ENCODE peak calls at places on chromosomes 6 and 20, in six cellular contexts. Q is foreskin fibroblast, R is GM10248, V is astrocyte of the cerebellum, O is lower lobe of right lung, T is BJ. A is an unnamed sample.

GRCh38 chr20:19205999-19206398 is 6.4 kb upstream of the SLC24A3 start:
- DNase-seq in V (no peak), O (peak), Q (peak), T (no peak), R (peak), A (peak)

GRCh38 chr6:6461138-6461537 is 127.4 kb upstream of the LY86 start:
- DNase-seq in R (no peak), V (no peak), T (no peak), Q (no peak), O (no peak), A (no peak)

GRCh38 chr6:105748737-105749161 is 337.4 kb upstream of the PRDM1 start:
- DNase-seq in V (no peak), O (peak), T (no peak), R (no peak), Q (peak), A (no peak)

GRCh38 chr6:120352491-120352890 is 981.8 kb downstream of the TBC1D32 start:
- DNase-seq in O (no peak), V (no peak), R (no peak), Q (no peak), T (no peak), A (no peak)

GRCh38 chr6:106244521-106244920 is 81.0 kb downstream of the ATG5 start:
- DNase-seq in O (no peak), Q (no peak), T (no peak), V (no peak), R (no peak), A (no peak)

GRCh38 chr20:15882553-15882952 is 690.7 kb downstream of the KIF16B start:
- DNase-seq in V (no peak), R (no peak), O (no peak), Q (peak), T (peak), A (peak)

GRCh38 chr6:109471105-109471810 is 11.8 kb downstream of the ZBTB24 start:
- DNase-seq in O (no peak), V (no peak), Q (no peak), R (no peak), T (no peak), A (no peak)

GRCh38 chr6:52727908-52728307 is 35.4 kb downstream of the GSTA2 start:
- DNase-seq in Q (no peak), T (no peak), V (no peak), R (no peak), O (no peak), A (no peak)

GRCh38 chr6:127761084-127761483 is 139.8 kb downstream of the THEMIS start:
- DNase-seq in R (no peak), Q (no peak), T (no peak), V (no peak), O (no peak), A (no peak)

GRCh38 chr6:42007286-42007685 is 43.0 kb upstream of the TAF8 start:
- DNase-seq in V (no peak), R (no peak), T (no peak), O (no peak), Q (no peak), A (no peak)

GRCh38 chr20:46202758-46203509 is 84.8 kb downstream of the CD40 start:
- DNase-seq in R (no peak), T (no peak), V (no peak), O (no peak), Q (peak), A (no peak)

GRCh38 chr6:147194652-147195403 is 9.4 kb upstream of the STXBP5 start:
- DNase-seq in R (no peak), V (no peak), T (no peak), O (no peak), Q (peak), A (no peak)

GRCh38 chr6:42349753-42350573 is 101.8 kb downstream of the TRERF1 start:
- DNase-seq in Q (peak), O (no peak), T (peak), V (no peak), R (no peak), A (no peak)

GRCh38 chr6:96899019-96899418 is 1.3 kb upstream of the NDUFAF4 start:
- DNase-seq in Q (peak), T (peak), O (no peak), V (peak), R (no peak), A (no peak)

GRCh38 chr6:163416640-163417253 is 2.2 kb downstream of the QKI start:
- DNase-seq in Q (peak), V (peak), R (no peak), T (peak), O (no peak), A (peak)

GRCh38 chr6:35370799-35371493 is 28.6 kb downstream of the PPARD start:
- DNase-seq in Q (no peak), O (peak), R (peak), T (no peak), V (no peak), A (no peak)

GRCh38 chr6:72649032-72649984 is 27.4 kb downstream of the KCNQ5 start:
- DNase-seq in R (no peak), V (peak), T (peak), O (no peak), Q (peak), A (peak)

GRCh38 chr6:21595265-21595950 is 1.9 kb downstream of the SOX4 start:
- DNase-seq in T (no peak), O (peak), V (no peak), R (peak), Q (peak), A (no peak)

GRCh38 chr20:6768228-6769185 is 1.0 kb downstream of the BMP2 start:
- DNase-seq in V (no peak), R (peak), T (no peak), Q (peak), O (peak), A (no peak)

GRCh38 chr6:73460044-73460443 is 1.5 kb upstream of the MTO1 start:
- DNase-seq in Q (no peak), O (no peak), V (no peak), R (no peak), T (no peak), A (no peak)

GRCh38 chr6:56526860-56527544 is 115.7 kb downstream of the DST start:
- DNase-seq in T (no peak), R (no peak), V (no peak), Q (peak), O (no peak), A (no peak)

GRCh38 chr20:5081196-5081595 is 38.6 kb downstream of the PCNA start:
- DNase-seq in T (no peak), Q (no peak), R (no peak), O (no peak), V (no peak), A (no peak)

GRCh38 chr20:56676001-56676400 is 46.9 kb downstream of the TFAP2C start:
- DNase-seq in O (no peak), T (no peak), V (no peak), R (no peak), Q (no peak), A (no peak)

GRCh38 chr20:32858873-32859372 is at the start of gene EFCAB8:
- DNase-seq in Q (no peak), T (no peak), O (no peak), V (no peak), R (no peak), A (no peak)

GRCh38 chr6:109998159-109998785 is 20.2 kb downstream of the GPR6 start:
- DNase-seq in O (no peak), T (no peak), R (no peak), Q (peak), V (no peak), A (no peak)

GRCh38 chr6:33117826-33118277 is 42.1 kb downstream of the HLA-DPB1 start:
- DNase-seq in T (no peak), Q (no peak), V (no peak), O (no peak), R (no peak), A (no peak)

GRCh38 chr6:56552212-56553130 is 90.2 kb downstream of the DST start:
- DNase-seq in V (no peak), O (no peak), T (no peak), Q (peak), R (no peak), A (peak)

GRCh38 chr6:53926505-53926904 is 131.7 kb downstream of the LRRC1 start:
- DNase-seq in T (no peak), R (no peak), Q (peak), O (no peak), V (no peak), A (no peak)

GRCh38 chr6:946546-946945 is 253.6 kb upstream of the EXOC2 start:
- DNase-seq in Q (peak), T (peak), R (no peak), V (no peak), O (no peak), A (peak)

GRCh38 chr20:47360489-47361267 is 4.2 kb upstream of the ZMYND8 start:
- DNase-seq in R (peak), O (peak), V (peak), Q (peak), T (peak), A (peak)

GRCh38 chr20:41643504-41643938 is 25.3 kb upstream of the CHD6 start:
- DNase-seq in T (no peak), R (no peak), Q (peak), V (peak), O (peak), A (no peak)

GRCh38 chr20:10610266-10610665 is 63.5 kb downstream of the JAG1 start:
- DNase-seq in R (no peak), T (no peak), Q (no peak), V (no peak), O (no peak), A (no peak)

GRCh38 chr20:32518593-32519366 is 66.4 kb downstream of the NOL4L start:
- DNase-seq in T (no peak), Q (no peak), V (no peak), R (no peak), O (peak), A (no peak)

GRCh38 chr6:142384455-142385332 is 82.9 kb downstream of the ADGRG6 start:
- DNase-seq in R (no peak), O (no peak), Q (peak), V (no peak), T (no peak), A (no peak)

GRCh38 chr6:7727951-7728854 is 2.3 kb downstream of the BMP6 start:
- DNase-seq in V (no peak), O (peak), R (peak), T (no peak), Q (peak), A (no peak)

GRCh38 chr6:147765541-147765940 is 257.1 kb downstream of the SAMD5 start:
- DNase-seq in Q (no peak), O (no peak), R (no peak), V (no peak), T (no peak), A (no peak)

GRCh38 chr20:1370548-1371110 is 22.2 kb downstream of the FKBP1A start:
- DNase-seq in O (no peak), T (no peak), V (no peak), R (no peak), Q (peak), A (peak)

GRCh38 chr6:132525866-132526265 is 12.2 kb upstream of the TAAR9 start:
- DNase-seq in O (no peak), R (no peak), Q (no peak), T (no peak), V (no peak), A (no peak)

GRCh38 chr20:6122873-6123649 is at the start of gene FERMT1:
- DNase-seq in R (peak), Q (peak), T (no peak), V (no peak), O (peak), A (peak)

GRCh38 chr6:146593978-146594377 is 4.8 kb upstream of the ADGB start:
- DNase-seq in V (no peak), R (no peak), T (no peak), Q (no peak), O (no peak), A (no peak)

GRCh38 chr20:37390891-37391525 is 45.1 kb downstream of the SRC start:
- DNase-seq in T (no peak), R (no peak), V (no peak), Q (no peak), O (peak), A (no peak)

GRCh38 chr20:37389241-37389747 is 43.4 kb downstream of the SRC start:
- DNase-seq in Q (no peak), V (no peak), R (no peak), T (no peak), O (peak), A (no peak)

GRCh38 chr20:37388831-37389230 is 42.9 kb downstream of the SRC start:
- DNase-seq in R (no peak), O (peak), Q (no peak), V (no peak), T (no peak), A (no peak)

GRCh38 chr20:37390503-37390890 is 44.6 kb downstream of the SRC start:
- DNase-seq in Q (no peak), O (peak), V (no peak), R (no peak), T (no peak), A (no peak)

DNA sequence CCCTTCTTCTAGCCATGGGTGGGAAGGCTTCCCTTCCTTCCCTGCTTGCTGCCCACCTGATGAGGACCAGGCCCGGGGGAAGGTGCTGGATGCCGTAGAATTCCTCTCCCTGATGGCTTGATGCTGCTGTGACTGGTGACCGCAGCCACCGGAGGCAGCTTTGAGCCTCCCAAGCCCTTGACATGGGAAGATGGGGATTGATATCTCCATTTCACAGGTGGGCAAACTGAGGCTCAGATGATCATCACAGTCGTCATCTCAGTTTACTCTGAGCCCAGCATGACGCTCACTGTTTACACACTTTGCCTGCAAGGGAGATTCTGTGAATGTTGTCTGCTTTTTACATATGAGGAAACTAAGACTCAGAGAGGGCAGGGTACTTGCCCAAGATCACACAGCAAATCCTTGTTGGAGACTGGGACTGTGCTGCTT is 43.9 kb downstream of the SRC start:
- DNase-seq in R (no peak), Q (no peak), V (no peak), O (peak), T (no peak), A (no peak)
- TF ChIP-seq CTCF in R (peak), Q (no peak), V (no peak), O (no peak), T (no peak), A (no peak)

DNA sequence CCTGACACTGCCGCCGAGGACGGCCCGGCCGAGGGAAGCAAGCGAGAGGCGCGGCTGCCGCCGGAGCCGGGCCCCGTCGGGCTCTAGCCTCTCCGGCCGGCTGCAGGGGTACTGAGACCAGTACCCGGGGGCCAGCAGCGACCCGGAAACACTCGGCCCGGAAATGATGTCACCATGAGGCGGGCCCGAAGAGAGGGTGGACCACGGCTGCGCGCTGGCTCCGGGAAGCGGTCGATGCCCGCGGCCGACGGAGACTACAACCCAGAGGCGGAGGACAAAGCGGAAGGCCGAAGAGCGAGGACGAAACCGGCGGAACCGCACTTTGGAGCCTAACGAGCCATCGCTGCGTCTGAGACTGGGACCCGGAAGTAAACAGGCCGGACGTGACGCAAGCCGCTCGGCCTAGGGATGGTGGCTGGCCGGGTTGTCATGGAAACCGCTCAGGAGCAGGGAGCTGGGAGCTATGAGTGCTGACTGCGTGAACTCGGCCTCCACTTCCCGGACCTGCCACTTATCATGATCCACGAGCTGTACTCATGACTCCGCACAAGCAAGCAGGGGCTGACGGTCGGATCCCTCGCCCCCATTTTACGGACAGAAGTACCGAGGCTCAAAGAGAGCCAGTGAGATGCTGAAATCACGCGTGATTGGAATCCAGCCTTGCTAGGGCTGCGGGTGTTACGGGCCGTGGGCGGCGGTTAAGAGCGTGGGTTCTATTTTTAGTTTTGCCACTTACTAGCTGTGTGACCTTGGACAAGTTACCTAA is at the start of gene SPATA2:
- DNase-seq in O (peak), T (peak), R (peak), V (peak), Q (peak), A (peak)
- TF ChIP-seq CTCF in O (no peak), T (no peak), R (no peak), V (no peak), Q (no peak), A (no peak)

GRCh38 chr6:111667921-111668320 is 62.2 kb upstream of the TRAF3IP2 start:
- DNase-seq in R (no peak), Q (peak), T (no peak), O (no peak), V (no peak), A (no peak)
- TF ChIP-seq CTCF in R (no peak), Q (no peak), T (no peak), O (no peak), V (no peak), A (no peak)

DNA sequence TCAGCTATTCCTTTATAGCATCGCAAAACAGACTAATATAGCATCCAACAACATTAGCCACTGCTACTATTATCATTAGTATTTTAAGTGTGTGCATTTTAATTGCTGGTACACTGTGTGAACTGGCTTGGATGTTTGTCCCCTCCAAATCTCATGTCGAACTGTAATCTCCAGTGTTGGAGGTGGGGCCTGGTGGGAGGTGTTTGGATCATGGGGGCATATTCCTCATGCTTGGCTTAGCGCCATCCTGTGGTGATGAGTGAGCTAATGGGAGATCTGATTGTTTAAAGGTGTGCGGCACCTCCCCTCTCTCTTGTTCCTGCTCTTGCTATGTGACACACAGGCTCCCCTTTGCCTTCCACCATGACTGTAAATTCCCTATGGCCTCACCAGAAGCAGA is 12.4 kb upstream of the OSER1 start:
- DNase-seq in T (no peak), Q (no peak), R (no peak), V (no peak), O (no peak), A (no peak)
- TF ChIP-seq CTCF in T (no peak), Q (no peak), R (no peak), V (no peak), O (no peak), A (no peak)

GRCh38 chr20:14445310-14445709 is 107.9 kb upstream of the FLRT3 start:
- DNase-seq in T (peak), Q (peak), O (no peak), R (no peak), V (no peak), A (no peak)
- TF ChIP-seq CTCF in T (no peak), Q (no peak), O (no peak), R (no peak), V (no peak), A (no peak)

DNA sequence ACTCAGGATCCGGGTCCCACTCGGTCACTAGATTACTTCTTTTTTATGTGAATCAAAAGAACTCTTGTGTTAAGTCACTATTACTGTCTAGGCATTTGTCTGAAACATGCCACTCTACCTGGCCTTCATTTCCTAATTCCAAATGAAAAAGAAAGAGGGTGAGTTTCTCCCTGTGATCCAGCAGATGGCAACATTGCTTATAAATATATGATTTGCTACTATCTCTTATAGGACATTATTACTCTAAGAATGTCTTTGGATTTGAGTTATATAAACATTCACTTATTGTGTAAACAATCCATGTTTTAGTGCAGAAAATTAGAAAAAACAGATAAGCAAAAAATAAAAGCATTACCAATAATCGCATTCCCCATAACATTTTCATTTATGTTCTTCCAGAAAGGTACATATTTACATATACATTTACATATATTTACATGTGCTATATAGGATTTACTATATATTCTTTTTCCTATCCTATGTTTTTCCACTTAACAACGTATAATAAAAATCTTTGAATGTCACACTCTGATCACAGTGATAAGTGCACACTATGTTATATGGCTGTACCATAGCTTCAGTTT is 66.9 kb downstream of the FAXC start:
- DNase-seq in T (no peak), V (peak), Q (peak), O (no peak), R (no peak), A (no peak)
- TF ChIP-seq CTCF in T (peak), V (peak), Q (peak), O (peak), R (peak), A (peak)

DNA sequence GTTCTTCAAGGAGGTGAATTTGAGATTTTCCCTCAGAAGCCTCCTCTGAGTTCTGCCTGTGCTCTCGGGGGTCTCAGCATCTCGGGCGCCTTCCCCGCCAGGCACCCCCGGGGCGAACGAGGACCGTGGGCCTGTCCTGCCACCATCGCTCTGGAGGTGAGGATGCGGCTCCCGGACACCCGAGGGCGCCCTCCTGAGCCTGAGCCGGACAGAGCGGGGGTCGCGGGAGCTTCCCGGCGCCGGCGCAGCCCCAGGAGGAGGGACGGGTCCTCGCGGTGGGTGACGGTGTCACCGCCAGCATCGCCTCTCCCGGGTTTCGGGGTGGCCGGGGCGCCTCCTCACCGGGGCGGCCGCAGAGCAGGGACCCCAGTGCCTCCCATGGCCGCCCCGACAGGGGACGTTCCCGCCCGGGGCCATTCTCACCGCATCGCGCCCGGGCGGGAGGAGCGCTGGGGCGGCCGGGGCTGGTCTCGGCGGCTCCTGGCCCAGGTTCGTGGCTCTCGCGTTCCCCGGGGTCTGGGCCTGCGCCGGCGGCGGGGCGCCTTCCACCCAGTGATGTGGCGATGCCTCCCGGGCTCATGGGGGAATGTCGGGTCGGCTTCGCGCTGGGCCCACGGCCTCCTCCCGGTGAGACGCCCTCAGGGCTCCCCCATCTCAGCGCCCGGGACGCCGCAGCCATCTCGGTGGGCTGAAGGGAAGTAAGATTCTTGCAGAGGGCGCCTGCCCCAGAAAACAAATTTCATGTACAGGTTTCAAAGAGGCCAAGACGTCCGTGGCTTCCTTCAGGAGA is 210.5 kb downstream of the ERMARD start:
- DNase-seq in O (peak), R (no peak), V (no peak), Q (no peak), T (no peak), A (no peak)
- TF ChIP-seq CTCF in O (peak), R (no peak), V (no peak), Q (no peak), T (no peak), A (peak)

A was measured in AG09319.